ENCODE peak calls at places on chromosome 19, in six cellular contexts. Y, T, I, U, S and F are unnamed samples.

GRCh38 chr19:39202998-39203355 is 1.1 kb downstream of the SYCN start:
- DNase-seq in Y (no peak), T (no peak), I (no peak), U (no peak), S (no peak), F (no peak)

GRCh38 chr19:32630338-32630737 is 44.6 kb downstream of the ANKRD27 start:
- DNase-seq in Y (no peak), T (no peak), I (no peak), U (no peak), S (no peak), F (no peak)

GRCh38 chr19:15613338-15613737 is 1.7 kb upstream of the CYP4F8 start:
- DNase-seq in Y (no peak), T (no peak), I (no peak), U (no peak), S (no peak), F (no peak)

GRCh38 chr19:54331626-54332025 is 7.3 kb downstream of the LILRA4 start:
- DNase-seq in Y (no peak), T (no peak), I (no peak), U (no peak), S (no peak), F (no peak)

GRCh38 chr19:5407356-5407755 is 47.9 kb upstream of the ZNRF4 start:
- DNase-seq in Y (no peak), T (no peak), I (no peak), U (no peak), S (no peak), F (no peak)

GRCh38 chr19:1154731-1155351 is 19.2 kb downstream of the SBNO2 start:
- DNase-seq in Y (peak), T (no peak), I (no peak), U (no peak), S (no peak), F (peak)

GRCh38 chr19:55695511-55696290 is 20.7 kb downstream of the EPN1 start:
- DNase-seq in Y (no peak), T (no peak), I (no peak), U (no peak), S (no peak), F (no peak)

GRCh38 chr19:29884466-29884865 is 57.6 kb upstream of the URI1 start:
- DNase-seq in Y (no peak), T (no peak), I (no peak), U (no peak), S (no peak), F (no peak)

GRCh38 chr19:16061943-16062342 is 14.4 kb upstream of the TPM4 start:
- DNase-seq in Y (no peak), T (no peak), I (no peak), U (no peak), S (no peak), F (no peak)